ENCODE peak calls at places on chromosomes 2 and 18, in five cellular contexts. S is fibroblast of lung, D is breast epithelium, B is upper lobe of left lung, P is tibial nerve. J is an unnamed sample. For H3K4me1 and H3K9me3, the result is how much of the 10 kb centered on the place peaks cover.

GRCh38 chr2:185919155-185919554 is 180.6 kb downstream of the FSIP2 start:
- DNase-seq in S (peak), D (no peak), B (no peak), P (no peak), J (no peak)

GRCh38 chr2:1856481-1856880 is 112.2 kb upstream of the PXDN start:
- DNase-seq in S (no peak), D (no peak), B (no peak), P (no peak), J (no peak)

GRCh38 chr2:136386046-136386445 is 268.1 kb upstream of the CXCR4 start:
- DNase-seq in S (peak), D (no peak), B (no peak), P (no peak), J (no peak)

GRCh38 chr2:208369091-208369490 is 37.5 kb upstream of the PTH2R start:
- DNase-seq in S (peak), D (no peak), B (no peak), P (no peak), J (no peak)

GRCh38 chr18:44682181-44682870 is 1.6 kb downstream of the SETBP1 start:
- DNase-seq in S (no peak), D (no peak), B (no peak), P (peak), J (no peak)

GRCh38 chr2:42970151-42970550 is 177.8 kb upstream of the HAAO start:
- DNase-seq in S (peak), D (no peak), B (no peak), P (no peak), J (no peak)

GRCh38 chr18:65725421-65726050 is 25.3 kb upstream of the CDH7 start:
- DNase-seq in S (no peak), D (no peak), B (no peak), P (no peak), J (peak)

GRCh38 chr2:15956751-15957736 is 16.7 kb downstream of the MYCN start:
- DNase-seq in S (no peak), D (no peak), B (no peak), P (no peak), J (no peak)

GRCh38 chr2:240165638-240166037 is 25.2 kb upstream of the OTOS start:
- DNase-seq in S (no peak), D (no peak), B (no peak), P (no peak), J (no peak)

GRCh38 chr2:185990861-185991525 is 252.4 kb downstream of the FSIP2 start:
- DNase-seq in S (peak), D (no peak), B (no peak), P (no peak), J (no peak)

GRCh38 chr2:74391209-74391579 is 11.1 kb upstream of the DCTN1 start:
- DNase-seq in S (peak), D (no peak), B (no peak), P (no peak), J (peak)

GRCh38 chr2:9473985-9474360 is 378 bp upstream of the IAH1 start:
- DNase-seq in S (peak), D (peak), B (peak), P (no peak), J (peak)

GRCh38 chr18:79352432-79352831 is 43.3 kb upstream of the NFATC1 start:
- DNase-seq in S (no peak), D (no peak), B (no peak), P (no peak), J (no peak)

GRCh38 chr2:236715511-236715961 is 145.9 kb downstream of the ACKR3 start:
- DNase-seq in S (peak), D (no peak), B (no peak), P (peak), J (no peak)

GRCh38 chr18:51132256-51132935 is 65.1 kb downstream of the MEX3C start:
- DNase-seq in S (no peak), D (no peak), B (no peak), P (no peak), J (no peak)

GRCh38 chr2:216474925-216475670 is 23.5 kb upstream of the RPL37A start:
- DNase-seq in S (no peak), D (no peak), B (peak), P (no peak), J (no peak)

GRCh38 chr18:78049281-78049680 is 799.6 kb downstream of the GALR1 start:
- DNase-seq in S (no peak), D (no peak), B (no peak), P (no peak), J (no peak)

GRCh38 chr2:22854588-22854987 is 530.4 kb upstream of the KLHL29 start:
- DNase-seq in S (no peak), D (no peak), B (no peak), P (no peak), J (no peak)

GRCh38 chr18:69752737-69753380 is 194.8 kb downstream of the CD226 start:
- DNase-seq in S (no peak), D (no peak), B (no peak), P (no peak), J (no peak)

GRCh38 chr2:43129676-43130547 is 96.5 kb downstream of the ZFP36L2 start:
- DNase-seq in S (peak), D (no peak), B (peak), P (no peak), J (peak)

GRCh38 chr2:10144771-10145518 is 22.4 kb downstream of the RRM2 start:
- DNase-seq in S (no peak), D (no peak), B (no peak), P (no peak), J (no peak)

GRCh38 chr2:216665240-216665639 is 30.1 kb downstream of the IGFBP5 start:
- DNase-seq in S (peak), D (peak), B (no peak), P (peak), J (no peak)

GRCh38 chr2:84808279-84808678 is 72.6 kb downstream of the TRABD2A start:
- DNase-seq in S (no peak), D (no peak), B (no peak), P (no peak), J (no peak)

GRCh38 chr2:74871414-74871813 is 37.5 kb downstream of the HK2 start:
- DNase-seq in S (no peak), D (no peak), B (no peak), P (no peak), J (no peak)

GRCh38 chr18:7349181-7349837 is 118.4 kb downstream of the LRRC30 start:
- DNase-seq in S (no peak), D (no peak), B (no peak), P (no peak), J (no peak)

GRCh38 chr2:166106431-166107015 is 21.3 kb downstream of the SCN1A start:
- DNase-seq in S (no peak), D (no peak), B (no peak), P (no peak), J (peak)

GRCh38 chr2:111122631-111123421 is 2.1 kb downstream of the BCL2L11 start:
- DNase-seq in S (peak), D (peak), B (peak), P (peak), J (peak)

GRCh38 chr2:79370976-79371550 is 141.8 kb upstream of the CTNNA2 start:
- DNase-seq in S (no peak), D (no peak), B (no peak), P (no peak), J (no peak)

GRCh38 chr18:46329736-46330246 is 225.6 kb downstream of the HAUS1 start:
- DNase-seq in S (peak), D (no peak), B (no peak), P (no peak), J (no peak)

GRCh38 chr2:3959372-3959771 is 256.0 kb downstream of the DCDC2C start:
- DNase-seq in S (peak), D (no peak), B (no peak), P (no peak), J (peak)

GRCh38 chr2:112686348-112687217 is 34.2 kb upstream of the NT5DC4 start:
- DNase-seq in S (no peak), D (no peak), B (no peak), P (no peak), J (no peak)

GRCh38 chr2:42386684-42387083 is 25.7 kb upstream of the COX7A2L start:
- DNase-seq in S (no peak), D (no peak), B (no peak), P (no peak), J (no peak)

GRCh38 chr2:205218056-205218455 is 464.2 kb upstream of the NRP2 start:
- DNase-seq in S (peak), D (no peak), B (no peak), P (no peak), J (no peak)

GRCh38 chr18:55310044-55310676 is 277.8 kb downstream of the TCF4 start:
- DNase-seq in S (no peak), D (no peak), B (no peak), P (no peak), J (no peak)

DNA sequence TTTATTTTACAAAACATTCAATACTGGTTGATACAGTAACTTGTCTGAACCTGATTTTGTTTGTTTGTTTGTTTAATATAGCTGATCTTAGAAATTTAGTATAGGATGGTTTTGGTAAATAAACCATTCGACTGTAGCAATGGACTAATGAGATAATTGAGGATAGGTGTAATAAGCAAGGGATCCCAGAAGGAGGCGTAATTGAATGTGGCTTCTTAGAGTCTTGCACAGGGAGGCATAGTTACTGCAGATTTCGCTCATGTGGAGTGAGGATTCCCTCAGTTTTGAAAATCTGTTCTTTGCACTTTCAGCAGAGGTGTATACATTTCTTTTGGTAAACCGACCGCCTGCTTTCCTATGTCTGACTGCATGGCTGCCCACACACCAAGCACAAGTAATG is 709.6 kb downstream of the SOCS6 start:
- DNase-seq in S (no peak), D (no peak), B (no peak), P (no peak), J (peak)
- TF ChIP-seq CTCF in S (no peak), D (no peak), B (no peak), P (no peak), J (peak)

GRCh38 chr2:217929757-217930707 is 72.8 kb downstream of the TNS1 start:
- DNase-seq in S (peak), D (no peak), B (no peak), P (no peak), J (peak)
- H3K4me1 ChIP-seq in S (half or more), D (under half), B (half or more), P (under half), J (under half)

DNA sequence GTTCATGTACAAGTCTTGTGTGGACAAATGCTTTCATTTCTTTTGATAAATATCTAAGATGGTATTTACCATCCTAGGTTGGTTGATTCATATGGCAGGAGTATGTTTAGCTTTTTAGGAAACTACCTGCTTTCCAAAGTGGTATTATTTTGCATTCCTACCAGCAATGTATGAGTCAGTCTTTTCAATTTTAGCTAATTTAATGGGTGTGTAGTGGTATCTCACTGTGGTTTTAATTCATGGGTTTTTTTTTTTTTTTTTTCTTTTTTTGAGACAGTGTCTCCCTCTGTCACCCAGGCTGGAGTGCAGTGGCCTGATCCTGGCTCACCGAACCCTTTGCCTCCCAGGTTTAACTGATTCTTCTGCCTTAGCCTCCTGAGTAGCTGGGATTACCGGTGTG is 4.2 kb downstream of the ZNF512 start:
- DNase-seq in S (no peak), D (no peak), B (no peak), P (no peak), J (no peak)
- H3K9me3 ChIP-seq in S (under half), D (under half), B (under half), P (under half), J (under half)

GRCh38 chr2:25158096-25158852 is 10.1 kb downstream of the POMC start:
- DNase-seq in S (no peak), D (no peak), B (no peak), P (no peak), J (no peak)
- TF ChIP-seq CTCF in S (no peak), D (no peak), B (no peak), P (no peak), J (no peak)

DNA sequence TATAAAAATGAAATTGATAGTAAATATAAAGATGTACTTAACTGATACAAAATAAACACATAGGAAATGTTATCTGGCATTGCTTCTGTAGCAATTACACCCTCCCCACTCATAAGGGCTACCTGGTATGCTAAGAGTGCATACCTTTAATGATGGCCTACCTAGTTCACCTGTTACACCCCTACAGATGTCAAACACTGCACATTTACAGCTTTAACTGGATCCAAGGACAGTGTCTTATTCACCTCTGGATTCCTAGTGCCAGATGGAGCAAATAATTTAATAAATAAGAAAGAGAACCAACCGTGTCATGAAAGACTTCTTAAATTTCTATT is 15.3 kb upstream of the SEC11C start:
- DNase-seq in S (no peak), D (no peak), B (no peak), P (no peak), J (no peak)
- H3K4me1 ChIP-seq in S (under half), D (under half), B (under half), P (under half), J (under half)

GRCh38 chr2:21008790-21009661 is 34.8 kb downstream of the APOB start:
- DNase-seq in S (no peak), D (no peak), B (no peak), P (no peak), J (no peak)
- H3K9me3 ChIP-seq in S (under half), D (under half), B (under half), P (under half), J (under half)

GRCh38 chr2:188395903-188396699 is 104.4 kb downstream of the GULP1 start:
- DNase-seq in S (no peak), D (no peak), B (no peak), P (no peak), J (no peak)
- TF ChIP-seq CTCF in S (no peak), D (no peak), B (no peak), P (no peak), J (no peak)

GRCh38 chr2:157427003-157427921 is 16.6 kb downstream of the CYTIP start:
- DNase-seq in S (no peak), D (no peak), B (no peak), P (no peak), J (no peak)

GRCh38 chr2:157427922-157428303 is 16.0 kb downstream of the CYTIP start:
- DNase-seq in S (no peak), D (no peak), B (no peak), P (no peak), J (no peak)

GRCh38 chr2:157432475-157433106 is 11.3 kb downstream of the CYTIP start:
- DNase-seq in S (no peak), D (no peak), B (no peak), P (no peak), J (no peak)

GRCh38 chr2:157428500-157429175 is 15.3 kb downstream of the CYTIP start:
- DNase-seq in S (no peak), D (no peak), B (no peak), P (no peak), J (no peak)

GRCh38 chr2:157430266-157430665 is 13.6 kb downstream of the CYTIP start:
- DNase-seq in S (no peak), D (no peak), B (no peak), P (no peak), J (no peak)
- H3K4me1 ChIP-seq in S (under half), D (under half), B (under half), P (under half), J (under half)

DNA sequence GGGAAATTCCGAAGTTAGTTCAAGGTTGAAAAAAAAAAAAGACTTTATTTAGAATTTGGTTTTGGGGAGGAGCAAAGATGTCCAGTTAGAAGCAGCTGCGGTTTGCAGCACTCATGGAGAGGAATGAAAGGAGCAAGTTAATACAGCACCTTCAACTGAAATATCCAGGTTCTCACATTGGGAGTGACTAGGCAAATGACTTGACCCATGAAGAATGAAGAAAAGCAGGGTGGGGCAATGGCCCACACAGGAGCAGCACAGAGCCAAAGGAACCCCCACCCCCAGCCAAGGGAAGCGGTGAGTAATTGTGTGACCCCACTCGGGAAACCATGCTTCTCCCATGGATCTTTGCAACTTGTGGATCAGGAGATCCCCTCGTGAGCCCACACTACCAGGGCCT is 32.8 kb downstream of the ZNF892 start:
- DNase-seq in S (no peak), D (no peak), B (no peak), P (no peak), J (no peak)
- H3K9me3 ChIP-seq in S (under half), D (under half), B (under half), P (half or more), J (under half)